ENCODE peak calls at places on chromosomes 1 and 21, in six cellular contexts. V, F, Z, L, B and E are unnamed samples.

GRCh38 chr1:231690072-231690471 is 63.5 kb downstream of the DISC1 start:
- DNase-seq in F (no peak), Z (peak; percentile 15), V (peak; percentile 21), B (no peak), L (no peak), E (no peak)

GRCh38 chr1:22184892-22185612 is 42.2 kb upstream of the WNT4 start:
- DNase-seq in F (no peak), B (no peak), Z (peak; percentile 10), V (peak; percentile 75), L (no peak), E (peak; percentile 58)

GRCh38 chr1:235996048-235996785 is 68.7 kb downstream of the NID1 start:
- DNase-seq in V (no peak), L (no peak), Z (no peak), B (no peak), F (no peak), E (no peak)

GRCh38 chr1:67148516-67149178 is 13.9 kb upstream of the C1orf141 start:
- DNase-seq in L (no peak), V (no peak), Z (no peak), B (no peak), F (peak; percentile 17), E (no peak)

GRCh38 chr1:30933874-30934252 is 25.3 kb upstream of the SDC3 start:
- DNase-seq in L (no peak), F (no peak), B (no peak), Z (no peak), V (peak; percentile 25), E (no peak)

GRCh38 chr1:90616395-90616794 is 100.7 kb downstream of the BARHL2 start:
- DNase-seq in L (peak; percentile 25), V (peak; percentile 77), F (peak; percentile 43), Z (peak; percentile 14), B (no peak), E (peak; percentile 66)

GRCh38 chr1:227788279-227789041 is 27.0 kb upstream of the PRSS38 start:
- DNase-seq in Z (peak; percentile 29), V (peak; percentile 93), F (no peak), L (peak; percentile 51), B (no peak), E (peak; percentile 91)

GRCh38 chr1:37394574-37395464 is 79.6 kb upstream of the ZC3H12A start:
- DNase-seq in F (no peak), L (peak; percentile 69), Z (no peak), B (no peak), V (peak; percentile 89), E (peak; percentile 78)

GRCh38 chr1:153697191-153697872 is 18.8 kb downstream of the NPR1 start:
- DNase-seq in V (peak; percentile 77), Z (peak; percentile 27), F (peak; percentile 84), B (no peak), L (peak; percentile 23), E (peak; percentile 56)

GRCh38 chr1:193614817-193615216 is 428.4 kb upstream of the B3GALT2 start:
- DNase-seq in B (peak; percentile 2), Z (no peak), L (no peak), F (no peak), V (no peak), E (no peak)

GRCh38 chr1:246214708-246215504 is 292.2 kb downstream of the SMYD3 start:
- DNase-seq in L (no peak), V (no peak), Z (no peak), B (peak; percentile 71), F (peak; percentile 84), E (no peak)

GRCh38 chr1:70034403-70034802 is 171.0 kb downstream of the LRRC40 start:
- DNase-seq in V (peak; percentile 88), B (no peak), F (peak; percentile 47), Z (peak; percentile 13), L (no peak), E (peak; percentile 54)

GRCh38 chr1:235513495-235514366 is 9.5 kb upstream of the B3GALNT2 start:
- DNase-seq in V (peak; percentile 87), Z (peak; percentile 69), L (no peak), F (peak; percentile 54), B (no peak), E (no peak)

GRCh38 chr1:55057270-55057955 is 18.1 kb downstream of the PCSK9 start:
- DNase-seq in L (no peak), F (no peak), Z (no peak), B (no peak), V (no peak), E (no peak)

GRCh38 chr1:158003409-158003805 is 10.0 kb downstream of the KIRREL1 start:
- DNase-seq in L (no peak), B (no peak), Z (no peak), F (no peak), V (no peak), E (no peak)

GRCh38 chr1:86277909-86278308 is 118.2 kb downstream of the ODF2L start:
- DNase-seq in F (no peak), B (no peak), Z (no peak), V (no peak), L (no peak), E (no peak)

GRCh38 chr1:181129771-181130606 is 41.5 kb downstream of the IER5 start:
- DNase-seq in Z (no peak), V (no peak), L (no peak), F (peak; percentile 89), B (no peak), E (no peak)

GRCh38 chr21:15638856-15639549 is 90.8 kb upstream of the USP25 start:
- DNase-seq in L (no peak), B (no peak), F (no peak), V (no peak), Z (peak; percentile 60), E (no peak)

GRCh38 chr1:64744492-64745180 is at the start of gene RAVER2:
- DNase-seq in V (peak; percentile 81), L (no peak), F (peak; percentile 64), Z (peak; percentile 34), B (no peak), E (peak; percentile 80)

GRCh38 chr1:179241716-179242115 is 12.2 kb upstream of the ABL2 start:
- DNase-seq in L (no peak), F (no peak), B (no peak), V (no peak), Z (no peak), E (no peak)

GRCh38 chr1:163970699-163971098 is 588.3 kb upstream of the PBX1 start:
- DNase-seq in F (no peak), L (no peak), Z (no peak), V (no peak), B (no peak), E (no peak)

GRCh38 chr1:14138627-14139026 is 438.6 kb downstream of the PRDM2 start:
- DNase-seq in V (no peak), B (no peak), L (no peak), Z (no peak), F (no peak), E (no peak)

GRCh38 chr1:14136152-14136763 is 436.3 kb downstream of the PRDM2 start:
- DNase-seq in L (no peak), F (no peak), Z (no peak), B (no peak), V (peak; percentile 84), E (peak; percentile 57)

GRCh38 chr1:14138135-14138506 is 438.1 kb downstream of the PRDM2 start:
- DNase-seq in B (no peak), V (no peak), F (no peak), L (no peak), Z (no peak), E (no peak)

GRCh38 chr1:14136881-14137280 is 436.9 kb downstream of the PRDM2 start:
- DNase-seq in F (no peak), L (no peak), Z (no peak), B (no peak), V (no peak), E (no peak)

DNA sequence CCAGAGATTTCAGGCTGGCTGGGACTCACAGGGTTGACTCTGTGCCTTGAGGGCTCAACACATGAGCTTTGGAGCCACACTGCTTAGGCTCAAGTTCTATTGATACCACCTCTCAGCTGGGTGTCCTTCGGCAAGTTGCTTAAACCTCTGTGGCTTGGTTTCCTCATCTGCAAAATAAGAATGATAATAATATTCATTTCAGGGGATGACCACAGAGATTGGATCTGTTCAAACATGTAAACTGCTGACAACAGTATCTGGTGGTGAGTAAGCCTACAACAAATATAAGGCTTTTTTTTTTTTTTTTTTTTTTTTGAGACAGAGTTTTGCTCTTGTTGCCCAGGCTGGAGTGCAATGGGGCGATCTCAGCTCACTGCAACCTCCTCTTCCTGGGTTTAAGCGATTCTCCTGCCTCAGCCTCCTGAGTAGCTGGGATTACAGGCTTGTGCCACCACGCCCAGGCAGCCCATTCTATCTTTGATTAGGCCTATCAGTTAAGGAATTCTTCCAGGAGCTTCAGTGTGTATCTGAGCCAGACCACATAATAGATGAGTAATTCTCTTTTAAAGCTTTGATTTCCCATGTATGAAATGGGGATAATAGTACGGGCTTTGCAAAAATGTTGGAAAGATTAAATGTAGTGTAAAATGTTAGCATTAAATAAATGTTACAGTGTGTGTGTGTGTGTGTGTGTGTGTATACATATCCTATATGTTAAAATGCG is 437.6 kb downstream of the PRDM2 start:
- DNase-seq in F (no peak), L (no peak), Z (no peak), B (no peak), V (no peak), E (no peak)
- TF ChIP-seq CREB1 in F (no peak), L (no peak), Z (no peak), B (no peak), V (no peak), E (no peak)

GRCh38 chr21:25509862-25510261 is 97.4 kb downstream of the MRPL39 start:
- DNase-seq in Z (no peak), F (no peak), V (no peak), L (no peak), B (no peak), E (no peak)

GRCh38 chr21:25507522-25507921 is 99.8 kb downstream of the MRPL39 start:
- DNase-seq in Z (no peak), V (peak; percentile 39), F (no peak), B (no peak), L (no peak), E (no peak)

GRCh38 chr21:25506268-25506667 is 101.0 kb downstream of the MRPL39 start:
- DNase-seq in Z (no peak), V (no peak), L (no peak), B (no peak), F (no peak), E (no peak)

GRCh38 chr21:25506887-25507286 is 100.4 kb downstream of the MRPL39 start:
- DNase-seq in V (no peak), L (no peak), F (no peak), B (no peak), Z (no peak), E (no peak)

DNA sequence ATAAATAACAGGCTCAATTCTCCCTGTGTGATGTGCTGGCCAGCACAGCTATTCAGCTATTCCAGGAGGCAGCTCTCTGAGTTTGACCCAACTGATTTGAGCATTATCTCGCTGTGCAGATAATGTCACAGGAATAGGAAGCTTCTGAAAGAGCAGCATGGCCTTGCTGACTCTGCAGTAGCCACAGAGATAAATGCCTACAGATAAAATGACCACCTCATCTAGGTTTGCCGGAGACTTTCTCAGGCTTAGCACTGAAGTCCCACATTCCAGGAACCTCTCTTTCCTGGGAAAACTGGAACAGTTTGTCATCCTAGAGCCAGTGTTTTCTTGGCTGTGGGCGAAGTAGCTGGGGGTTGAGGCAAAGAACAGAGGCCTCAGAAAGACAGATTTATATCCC is 98.9 kb downstream of the MRPL39 start:
- DNase-seq in B (no peak), L (no peak), V (peak; percentile 3), F (no peak), Z (no peak), E (no peak)
- TF ChIP-seq CREB1 in B (no peak), L (no peak), V (no peak), F (no peak), Z (no peak), E (no peak)

GRCh38 chr1:71908313-71908712 is 374.0 kb downstream of the NEGR1 start:
- DNase-seq in B (no peak), L (no peak), Z (no peak), V (no peak), F (no peak), E (no peak)
- TF ChIP-seq CREB1 in B (no peak), L (no peak), Z (no peak), V (no peak), F (no peak), E (no peak)

GRCh38 chr21:45417951-45418300 is 13.0 kb downstream of the COL18A1 start:
- DNase-seq in Z (no peak), V (no peak), B (no peak), F (no peak), L (no peak), E (peak; percentile 8)
- TF ChIP-seq CREB1 in Z (no peak), V (no peak), B (no peak), F (no peak), L (no peak), E (no peak)